ENCODE peak calls at places on chromosomes 7 and 10, in four cellular contexts. K is neural crest cell; U is HFF-Myc; Z is stimulated activated CD8-positive, alpha-beta memory T cell treated with anti-CD3 and anti-CD28 coated beads, Interleukin-15, amount 100 ng/mL, for 24 hours. I is an unnamed sample.

GRCh38 chr10:15344876-15345285 is 26.2 kb downstream of the FAM171A1 start:
- DNase-seq in K (peak), Z (no peak), U (no peak), I (no peak)

GRCh38 chr7:148787571-148788295 is 89.0 kb downstream of the CUL1 start:
- DNase-seq in K (no peak), Z (no peak), U (no peak), I (no peak)

GRCh38 chr7:32762894-32763293 is 128.7 kb downstream of the KBTBD2 start:
- DNase-seq in Z (no peak), U (no peak), K (no peak), I (no peak)

GRCh38 chr10:22317121-22317370 is 858 bp downstream of the COMMD3 start:
- DNase-seq in K (no peak), U (no peak), Z (no peak), I (no peak)

GRCh38 chr7:100483101-100483727 is 513 bp upstream of the NYAP1 start:
- DNase-seq in U (no peak), Z (peak), K (peak), I (peak)

GRCh38 chr7:140440593-140440992 is 36.7 kb downstream of the RAB19 start:
- DNase-seq in Z (no peak), U (no peak), K (no peak), I (no peak)

GRCh38 chr7:47202146-47202768 is 379.7 kb downstream of the TNS3 start:
- DNase-seq in K (no peak), Z (no peak), U (no peak), I (no peak)

GRCh38 chr10:124288928-124289921 is 129.5 kb downstream of the OAT start:
- DNase-seq in U (no peak), K (no peak), Z (no peak), I (no peak)

GRCh38 chr10:44310762-44311562 is 73.9 kb downstream of the CXCL12 start:
- DNase-seq in Z (peak), K (peak), U (peak), I (peak)

I was measured in neuronal stem cell.